ENCODE peak calls at places on chromosomes 2 and 18, in five cellular contexts. N is H9; C is left lung; Y is CD8-positive, alpha-beta memory T cell; P is HepG2. S is an unnamed sample. For H3K27me3 and H3K4me1, the result is how much of the 10 kb centered on the place peaks cover.

GRCh38 chr2:177363332-177363731 is 29.2 kb upstream of the AGPS start:
- DNase-seq in Y (no peak), C (no peak), P (no peak), N (no peak), S (no peak)

GRCh38 chr2:65545818-65546217 is 113.4 kb upstream of the SPRED2 start:
- DNase-seq in C (no peak), P (no peak), Y (no peak), N (no peak), S (no peak)

GRCh38 chr2:151946856-151947523 is 118.8 kb upstream of the ARL5A start:
- DNase-seq in N (peak), P (peak), Y (no peak), C (no peak), S (peak)

GRCh38 chr2:12050381-12050780 is 303.9 kb downstream of the LPIN1 start:
- DNase-seq in N (no peak), Y (no peak), P (peak), C (no peak), S (no peak)

GRCh38 chr2:10527585-10527984 is 79.5 kb upstream of the ODC1 start:
- DNase-seq in Y (peak), C (no peak), P (no peak), N (no peak), S (no peak)

GRCh38 chr2:33380001-33380609 is 96.3 kb upstream of the RASGRP3 start:
- DNase-seq in Y (no peak), P (no peak), N (no peak), C (no peak), S (no peak)

GRCh38 chr2:167188596-167188967 is 300.3 kb downstream of the XIRP2 start:
- DNase-seq in Y (no peak), N (no peak), P (no peak), C (no peak), S (no peak)

GRCh38 chr18:76823574-76823973 is 1.2 kb downstream of the ZNF236 start:
- DNase-seq in P (no peak), Y (peak), C (peak), N (peak), S (no peak)

GRCh38 chr2:193461431-193461946 is 1266.8 kb upstream of the TMEFF2 start:
- DNase-seq in C (no peak), Y (no peak), N (no peak), P (no peak), S (no peak)

GRCh38 chr2:70627499-70627898 is 73.9 kb upstream of the TGFA start:
- DNase-seq in N (no peak), C (no peak), P (peak), Y (no peak), S (no peak)

GRCh38 chr2:64794426-64794995 is 140.8 kb upstream of the SERTAD2 start:
- DNase-seq in N (no peak), P (no peak), Y (no peak), C (no peak), S (no peak)

GRCh38 chr2:150778828-150779227 is 291.4 kb upstream of the RND3 start:
- DNase-seq in C (no peak), Y (no peak), P (no peak), N (no peak), S (no peak)

GRCh38 chr2:168700615-168701245 is 101.7 kb upstream of the NOSTRIN start:
- DNase-seq in C (no peak), Y (no peak), N (no peak), P (no peak), S (no peak)

GRCh38 chr2:205758051-205758450 is 75.8 kb downstream of the NRP2 start:
- DNase-seq in C (no peak), P (no peak), N (no peak), Y (no peak), S (no peak)

GRCh38 chr18:36186461-36187137 is 698 bp upstream of the MOCOS start:
- DNase-seq in Y (peak), C (peak), P (peak), N (peak), S (no peak)

GRCh38 chr18:28459587-28459986 is 282.7 kb upstream of the CDH2 start:
- DNase-seq in N (no peak), Y (no peak), C (no peak), P (peak), S (no peak)

GRCh38 chr18:55416791-55417190 is 171.2 kb downstream of the TCF4 start:
- DNase-seq in Y (no peak), P (no peak), C (no peak), N (no peak), S (no peak)

GRCh38 chr2:205438241-205438640 is 244.1 kb upstream of the NRP2 start:
- DNase-seq in C (no peak), P (no peak), N (no peak), Y (no peak), S (no peak)

GRCh38 chr2:240426797-240427721 is 8.4 kb upstream of the GPC1 start:
- DNase-seq in P (no peak), Y (peak), C (peak), N (peak), S (no peak)

GRCh38 chr2:152383702-152384101 is 48.7 kb downstream of the FMNL2 start:
- DNase-seq in C (no peak), Y (no peak), N (no peak), P (no peak), S (no peak)

GRCh38 chr2:100317634-100318033 is 4.7 kb downstream of the LONRF2 start:
- DNase-seq in C (no peak), Y (no peak), P (no peak), N (no peak), S (no peak)

GRCh38 chr2:100327742-100328141 is 5.4 kb upstream of the LONRF2 start:
- DNase-seq in N (no peak), C (no peak), P (no peak), Y (no peak), S (no peak)

GRCh38 chr2:100320547-100321180 is 1.6 kb downstream of the LONRF2 start:
- DNase-seq in P (no peak), N (no peak), Y (no peak), C (no peak), S (peak)

GRCh38 chr2:100321181-100321880 is 970 bp downstream of the LONRF2 start:
- DNase-seq in P (no peak), N (peak), Y (no peak), C (peak), S (peak)

DNA sequence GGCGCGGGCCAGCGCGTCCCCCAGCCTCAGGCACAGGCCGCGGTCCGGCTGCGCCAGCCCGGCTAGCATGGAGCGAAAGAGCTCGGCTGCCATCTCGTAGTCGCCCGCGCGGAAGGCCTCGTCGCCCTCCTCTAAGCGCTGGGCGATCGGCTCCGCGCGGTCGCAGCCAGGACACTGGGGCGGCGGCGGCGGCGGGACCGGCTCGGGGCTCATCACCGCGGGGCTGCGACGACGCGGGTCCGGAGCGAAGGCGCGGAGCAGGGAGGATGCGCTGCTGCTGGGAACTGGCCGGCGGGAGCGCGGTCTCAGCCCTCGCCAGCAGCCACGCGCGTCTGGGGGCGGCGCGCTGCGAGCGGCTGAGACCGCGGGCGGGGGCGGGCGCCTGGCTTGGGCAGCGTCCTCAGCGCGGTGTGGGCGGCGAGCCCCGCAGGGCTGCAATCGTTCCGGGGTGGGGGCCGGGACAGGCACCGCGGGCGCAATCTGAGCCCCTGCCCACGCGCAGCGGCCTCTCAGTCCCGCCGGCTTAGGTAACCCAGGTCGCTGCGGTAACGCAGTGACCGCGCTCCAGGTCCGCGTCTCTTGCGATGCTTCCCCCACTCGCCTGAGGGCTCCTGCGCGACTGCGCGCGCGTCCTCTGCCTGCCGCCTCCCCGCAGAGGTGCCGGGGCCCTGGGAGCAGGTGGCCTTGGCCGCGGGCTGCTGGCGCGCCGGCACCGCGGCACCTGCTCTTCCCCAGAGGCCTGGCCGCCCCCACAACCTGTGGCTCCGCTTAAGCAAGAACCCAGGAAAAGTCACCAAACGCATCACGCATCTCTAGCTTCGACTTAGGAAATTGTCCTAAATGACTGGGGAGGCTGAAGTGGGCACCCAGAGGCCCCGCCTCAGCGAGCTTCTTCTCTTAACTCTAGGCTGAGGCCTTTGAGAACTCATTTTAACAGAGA is at the start of gene LONRF2:
- DNase-seq in C (peak), Y (no peak), P (no peak), N (peak), S (peak)
- H3K27me3 ChIP-seq in C (half or more), Y (under half), P (under half), N (under half), S (under half)

DNA sequence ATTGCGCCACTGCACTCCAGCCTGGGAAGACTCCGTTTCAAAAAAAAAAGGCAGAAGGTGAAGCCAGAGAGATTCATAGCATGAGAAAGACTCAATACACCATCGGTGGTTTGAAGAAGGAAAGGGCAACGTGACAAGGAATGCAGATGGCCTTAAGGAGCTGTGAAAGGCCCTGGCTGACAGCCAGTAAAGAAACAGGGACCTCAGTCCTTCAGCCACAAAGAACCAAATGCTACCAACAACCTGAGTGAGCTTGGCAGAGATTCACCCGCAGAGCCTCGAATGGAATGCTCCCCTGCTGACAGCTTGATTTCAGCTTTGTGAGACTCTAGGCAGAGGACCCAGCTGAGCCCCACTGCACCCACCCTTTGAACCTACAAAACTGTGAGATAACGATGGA is 154.9 kb upstream of the NDUFV2 start:
- DNase-seq in P (no peak), Y (no peak), C (no peak), N (no peak), S (no peak)
- H3K4me1 ChIP-seq in P (under half), Y (under half), C (under half), N (under half), S (under half)

DNA sequence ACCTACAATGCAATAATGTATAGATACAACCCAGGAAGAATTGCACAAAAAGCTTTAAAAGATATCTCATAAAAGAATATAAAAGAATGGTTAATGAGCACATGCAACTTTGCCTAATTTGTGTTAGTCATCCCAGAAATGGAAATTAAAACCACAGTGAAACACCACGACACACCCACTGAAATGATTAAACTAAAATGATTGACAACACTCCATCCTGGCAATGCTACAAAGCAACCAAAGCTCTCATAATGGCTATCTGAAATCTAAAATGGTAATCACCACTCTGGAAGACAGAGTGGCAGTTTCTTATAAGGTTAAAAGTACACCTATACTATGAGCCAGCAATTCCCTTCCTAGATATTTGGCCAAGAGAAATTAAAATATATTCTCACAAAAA is 105.5 kb upstream of the BCL2L11 start:
- DNase-seq in N (no peak), P (no peak), C (no peak), Y (no peak), S (no peak)
- H3K27me3 ChIP-seq in N (under half), P (under half), C (under half), Y (under half), S (under half)

GRCh38 chr2:108615480-108616090 is 81.3 kb downstream of the LIMS1 start:
- DNase-seq in P (peak), Y (no peak), C (no peak), N (no peak), S (no peak)
- H3K4me1 ChIP-seq in P (under half), Y (half or more), C (half or more), N (under half), S (under half)

DNA sequence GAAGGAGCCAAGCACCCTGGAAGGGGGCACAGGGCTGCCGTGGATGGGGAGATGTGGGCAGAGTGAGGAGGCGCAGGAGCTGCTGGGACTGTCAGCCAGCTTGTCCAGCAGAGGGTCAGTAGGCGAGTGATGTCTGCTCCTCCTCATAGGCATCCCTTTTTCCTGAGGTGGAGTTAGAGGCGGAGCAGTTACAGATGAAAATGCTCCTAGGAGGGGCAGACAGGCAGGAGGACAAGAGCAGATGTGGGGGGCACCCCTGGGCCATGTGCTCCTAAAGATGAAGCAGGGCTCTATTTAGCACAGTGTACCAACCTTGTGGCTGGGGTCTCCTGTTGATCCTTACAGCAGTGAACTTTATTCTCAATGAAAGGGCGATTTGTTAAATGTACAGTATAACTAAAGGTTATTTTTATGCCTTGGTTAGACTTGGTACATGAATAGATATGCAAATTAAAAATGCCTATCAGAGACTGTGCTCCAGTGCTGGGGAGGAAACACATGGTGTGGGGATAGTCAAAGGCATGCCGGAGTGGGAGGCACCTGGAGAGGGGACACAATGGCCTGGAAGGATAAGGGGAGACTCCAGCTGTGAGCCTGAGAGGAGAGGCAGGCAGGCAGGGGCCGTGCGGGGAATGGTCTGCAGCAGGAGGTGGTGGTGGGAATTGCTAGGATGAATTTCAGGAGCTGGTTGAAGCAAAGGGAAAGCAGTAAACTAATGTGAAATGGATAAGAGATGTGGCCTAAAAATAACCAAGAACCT is 175.3 kb downstream of the CLIP4 start:
- DNase-seq in N (peak), Y (no peak), P (no peak), C (no peak), S (no peak)
- H3K27me3 ChIP-seq in N (under half), Y (under half), P (under half), C (under half), S (under half)

GRCh38 chr2:85750509-85751299 is 3.1 kb upstream of the ATOH8 start:
- DNase-seq in N (peak), Y (peak), C (peak), P (peak), S (peak)
- H3K4me1 ChIP-seq in N (under half), Y (under half), C (under half), P (under half), S (under half)

GRCh38 chr18:59268722-59269562 is 4.3 kb downstream of the RAX start:
- DNase-seq in Y (no peak), P (peak), C (no peak), N (peak), S (no peak)
- H3K27me3 ChIP-seq in Y (under half), P (half or more), C (half or more), N (half or more), S (half or more)

GRCh38 chr2:127585270-127585807 is 49.9 kb downstream of the MYO7B start:
- DNase-seq in C (no peak), N (no peak), Y (no peak), P (no peak), S (no peak)
- H3K4me1 ChIP-seq in C (under half), N (under half), Y (under half), P (under half), S (under half)

GRCh38 chr2:216044883-216045499 is 31.6 kb upstream of the MREG start:
- DNase-seq in Y (no peak), P (no peak), C (no peak), N (no peak), S (no peak)
- H3K27me3 ChIP-seq in Y (under half), P (under half), C (under half), N (under half), S (under half)

S was measured in prostate gland.